ENCODE peak calls at places on chromosomes 11 and 22, in eight cellular contexts. K, E, F, A, O, Y, L and X are unnamed samples.
A peak's percentile ranks its signal among the peaks of the same experiment; 100 is the strongest.

GRCh38 chr11:32184057-32185055 is 93.5 kb downstream of the RCN1 start:
- DNase-seq in K (no peak), E (no peak), F (no peak), A (no peak), O (no peak), Y (no peak), L (no peak), X (no peak)

GRCh38 chr11:12087075-12087775 is 23.2 kb upstream of the MICAL2 start:
- DNase-seq in K (no peak), E (no peak), F (peak; percentile 78), A (peak; percentile 38), O (no peak), Y (no peak), L (peak; percentile 46), X (no peak)

GRCh38 chr22:33573479-33573878 is 346.8 kb downstream of the LARGE1 start:
- DNase-seq in K (no peak), E (no peak), F (no peak), A (no peak), O (no peak), Y (no peak), L (no peak), X (no peak)

GRCh38 chr11:121930004-121930965 is 185.7 kb downstream of the BLID start:
- DNase-seq in K (no peak), E (no peak), F (peak; percentile 13), A (no peak), O (peak; percentile 18), Y (peak; percentile 10), L (no peak), X (no peak)

GRCh38 chr11:48077251-48077650 is 96.9 kb downstream of the PTPRJ start:
- DNase-seq in K (no peak), E (no peak), F (peak; percentile 57), A (no peak), O (no peak), Y (no peak), L (no peak), X (no peak)

GRCh38 chr11:47489395-47489755 is 40.4 kb upstream of the RAPSN start:
- DNase-seq in K (no peak), E (no peak), F (peak; percentile 82), A (no peak), O (no peak), Y (no peak), L (no peak), X (no peak)

GRCh38 chr11:125036933-125037332 is 26.2 kb upstream of the SLC37A2 start:
- DNase-seq in K (no peak), E (no peak), F (peak; percentile 98), A (no peak), O (no peak), Y (no peak), L (no peak), X (peak; percentile 6)

GRCh38 chr11:111939836-111940604 is 2.9 kb downstream of the DIXDC1 start:
- DNase-seq in K (no peak), E (no peak), F (peak; percentile 94), A (no peak), O (no peak), Y (no peak), L (no peak), X (no peak)

GRCh38 chr22:20061481-20061861 is 18.6 kb upstream of the DGCR8 start:
- DNase-seq in K (no peak), E (no peak), F (peak; percentile 8), A (no peak), O (peak; percentile 56), Y (no peak), L (no peak), X (peak; percentile 25)

GRCh38 chr11:84993386-84993785 is 633.8 kb downstream of the DLG2 start:
- DNase-seq in K (no peak), E (no peak), F (no peak), A (peak; percentile 1), O (no peak), Y (no peak), L (peak; percentile 11), X (peak; percentile 3)

GRCh38 chr22:20472629-20473442 is 22.8 kb downstream of the KLHL22 start:
- DNase-seq in K (peak; percentile 36), E (no peak), F (no peak), A (no peak), O (no peak), Y (no peak), L (no peak), X (no peak)

GRCh38 chr22:38872831-38873248 is 824 bp upstream of the CBX6 start:
- DNase-seq in K (peak; percentile 89), E (peak; percentile 59), F (peak; percentile 32), A (no peak), O (peak; percentile 68), Y (peak; percentile 82), L (peak; percentile 41), X (peak; percentile 38)
- TF ChIP-seq POLR2A in K (no peak), E (peak; percentile 62), F (no peak), A (no peak), O (peak; percentile 60), Y (peak; percentile 14), L (no peak), X (no peak)

GRCh38 chr11:63673579-63673978 is 2.4 kb upstream of the ATL3 start:
- DNase-seq in K (no peak), E (no peak), F (peak; percentile 31), A (no peak), O (no peak), Y (no peak), L (no peak), X (no peak)

GRCh38 chr11:63670738-63671321 is 346 bp downstream of the ATL3 start:
- DNase-seq in K (peak; percentile 77), E (peak; percentile 62), F (no peak), A (no peak), O (peak; percentile 62), Y (peak; percentile 53), L (peak; percentile 78), X (no peak)

GRCh38 chr11:63671322-63672155 is at the start of gene ATL3:
- DNase-seq in K (peak; percentile 99), E (peak; percentile 90), F (peak; percentile 93), A (peak; percentile 93), O (peak; percentile 99), Y (peak; percentile 98), L (peak; percentile 98), X (peak; percentile 91)

GRCh38 chr11:63672156-63672463 is 934 bp upstream of the ATL3 start:
- DNase-seq in K (no peak), E (no peak), F (no peak), A (no peak), O (no peak), Y (no peak), L (no peak), X (no peak)

DNA sequence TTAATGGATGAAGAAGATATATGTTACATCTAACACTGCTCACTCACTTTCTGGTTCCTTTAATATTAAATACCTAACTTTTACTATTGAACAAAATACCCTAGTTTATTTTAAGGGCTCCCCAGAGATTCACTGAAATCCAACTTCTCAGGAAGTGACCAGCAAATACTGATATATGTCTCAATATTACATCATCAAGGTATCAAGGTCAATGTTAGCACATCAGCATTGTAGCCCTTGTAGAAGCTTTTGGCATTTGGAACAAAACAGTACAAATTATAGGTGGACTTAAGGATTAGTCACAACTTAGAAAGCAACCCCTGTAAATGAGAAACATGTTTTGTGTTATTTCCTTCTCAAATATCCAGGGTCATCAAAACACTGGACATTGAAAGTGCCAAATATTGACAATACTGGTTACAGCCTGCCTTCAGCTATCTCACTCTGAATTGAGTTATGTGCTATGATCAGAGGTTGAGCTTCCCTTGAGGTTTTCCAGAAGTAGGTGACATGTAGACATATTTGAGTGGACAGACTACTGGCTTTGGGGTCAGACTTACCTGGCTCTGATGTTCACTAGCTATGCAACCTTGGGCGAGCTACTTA is 1.9 kb upstream of the ATL3 start:
- DNase-seq in K (no peak), E (no peak), F (no peak), A (no peak), O (no peak), Y (no peak), L (no peak), X (no peak)
- TF ChIP-seq POLR2A in K (no peak), E (no peak), F (no peak), A (no peak), O (no peak), Y (no peak), L (no peak), X (no peak)

DNA sequence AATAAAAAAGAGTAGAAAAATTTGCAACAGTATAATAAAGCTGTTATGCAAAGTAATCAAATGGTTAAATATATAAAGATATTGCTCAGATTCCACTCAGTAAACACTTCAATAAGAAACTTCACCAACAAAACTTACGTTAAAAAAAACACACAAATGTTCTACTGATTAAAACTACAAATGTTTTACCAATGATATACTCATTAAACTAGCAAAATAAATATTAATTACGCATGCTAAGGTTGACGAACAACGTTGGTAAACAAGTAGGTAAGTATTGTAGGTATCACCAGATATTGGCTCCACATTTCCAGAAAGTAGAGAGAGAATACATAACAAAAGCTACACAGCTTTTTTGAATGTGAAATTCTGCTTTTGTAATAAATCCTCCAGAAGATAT is 12.6 kb downstream of the RDX start:
- DNase-seq in K (no peak), E (no peak), F (no peak), A (no peak), O (no peak), Y (no peak), L (no peak), X (no peak)
- TF ChIP-seq POLR2A in K (no peak), E (no peak), F (no peak), A (no peak), O (no peak), Y (no peak), L (no peak), X (no peak)

GRCh38 chr11:57430946-57431345 is 4.0 kb upstream of the SLC43A3 start:
- DNase-seq in K (no peak), E (no peak), F (no peak), A (no peak), O (no peak), Y (no peak), L (no peak), X (no peak)

GRCh38 chr11:57434640-57435546 is 8.0 kb upstream of the SLC43A3 start:
- DNase-seq in K (no peak), E (peak; percentile 69), F (peak; percentile 97), A (no peak), O (peak; percentile 56), Y (no peak), L (no peak), X (no peak)

GRCh38 chr11:57429946-57430345 is 3.0 kb upstream of the SLC43A3 start:
- DNase-seq in K (no peak), E (no peak), F (no peak), A (no peak), O (no peak), Y (no peak), L (no peak), X (no peak)

GRCh38 chr11:57432017-57432590 is 5.2 kb upstream of the SLC43A3 start:
- DNase-seq in K (no peak), E (no peak), F (no peak), A (no peak), O (peak; percentile 7), Y (no peak), L (no peak), X (no peak)

DNA sequence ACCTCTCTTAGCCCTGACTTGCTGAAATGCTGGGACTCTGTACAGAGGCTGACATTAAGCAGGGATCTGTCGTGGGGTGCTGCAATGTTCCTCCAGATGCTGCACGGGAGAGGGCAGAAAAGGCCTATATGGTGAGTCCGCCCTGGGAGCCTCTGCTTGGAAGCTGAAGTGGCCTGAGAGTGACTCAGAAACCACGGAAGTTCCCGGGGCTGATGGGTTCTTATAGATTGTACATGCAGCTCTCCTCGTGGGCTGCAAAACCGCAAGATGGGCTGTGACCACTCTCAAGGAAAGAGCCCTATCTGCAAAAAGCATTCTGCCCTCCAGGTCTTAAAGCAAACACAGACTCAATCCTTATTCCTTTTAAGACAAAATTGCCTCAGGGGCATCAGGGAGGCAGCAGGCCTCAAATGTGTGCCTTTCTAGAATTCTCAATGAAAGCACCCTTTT is 5.8 kb upstream of the SLC43A3 start:
- DNase-seq in K (no peak), E (no peak), F (peak; percentile 93), A (no peak), O (peak; percentile 32), Y (no peak), L (no peak), X (no peak)
- TF ChIP-seq POLR2A in K (no peak), E (no peak), F (no peak), A (no peak), O (no peak), Y (no peak), L (no peak), X (no peak)